ENCODE peak calls at places on chromosome 14, in four cellular contexts. One of them, this sample, is unnamed.

GRCh38 chr14:20477211-20477876 is 8.1 kb downstream of the PNP start:
- DNase-seq in left ventricle myocardium inferior: peak
- DNase-seq in PC-3: no peak
- DNase-seq in CD8-positive, alpha-beta T cell: peak
- DNase-seq in this sample: no peak

GRCh38 chr14:103067231-103067954 is 10.0 kb upstream of the CDC42BPB start:
- DNase-seq in left ventricle myocardium inferior: no peak
- DNase-seq in PC-3: peak
- DNase-seq in CD8-positive, alpha-beta T cell: no peak
- DNase-seq in this sample: peak

GRCh38 chr14:98959958-98960616 is 311.9 kb downstream of the BCL11B start:
- DNase-seq in left ventricle myocardium inferior: no peak
- DNase-seq in PC-3: no peak
- DNase-seq in CD8-positive, alpha-beta T cell: no peak
- DNase-seq in this sample: peak

GRCh38 chr14:96274122-96274910 is 18.3 kb downstream of the BDKRB1 start:
- DNase-seq in left ventricle myocardium inferior: no peak
- DNase-seq in PC-3: no peak
- DNase-seq in CD8-positive, alpha-beta T cell: no peak
- DNase-seq in this sample: no peak

GRCh38 chr14:78848234-78848820 is 678.2 kb downstream of the NRXN3 start:
- DNase-seq in left ventricle myocardium inferior: no peak
- DNase-seq in PC-3: peak
- DNase-seq in CD8-positive, alpha-beta T cell: no peak
- DNase-seq in this sample: no peak

GRCh38 chr14:33563492-33563891 is 387.4 kb downstream of the EGLN3 start:
- DNase-seq in left ventricle myocardium inferior: no peak
- DNase-seq in PC-3: peak
- DNase-seq in CD8-positive, alpha-beta T cell: no peak
- DNase-seq in this sample: no peak

GRCh38 chr14:58501214-58501816 is 73.8 kb downstream of the KIAA0586 start:
- DNase-seq in left ventricle myocardium inferior: no peak
- DNase-seq in PC-3: peak
- DNase-seq in CD8-positive, alpha-beta T cell: no peak
- DNase-seq in this sample: no peak

GRCh38 chr14:70289138-70289537 is 70.3 kb downstream of the COX16 start:
- DNase-seq in left ventricle myocardium inferior: no peak
- DNase-seq in PC-3: no peak
- DNase-seq in CD8-positive, alpha-beta T cell: no peak
- DNase-seq in this sample: no peak

GRCh38 chr14:35362911-35363374 is 41.6 kb downstream of the NFKBIA start:
- DNase-seq in left ventricle myocardium inferior: no peak
- DNase-seq in PC-3: no peak
- DNase-seq in CD8-positive, alpha-beta T cell: no peak
- DNase-seq in this sample: no peak

GRCh38 chr14:100807979-100808734 is 17.8 kb upstream of the MEG3 start:
- DNase-seq in left ventricle myocardium inferior: no peak
- DNase-seq in PC-3: no peak
- DNase-seq in CD8-positive, alpha-beta T cell: no peak
- DNase-seq in this sample: no peak

GRCh38 chr14:43651896-43652295 is 855.2 kb downstream of the FSCB start:
- DNase-seq in left ventricle myocardium inferior: no peak
- DNase-seq in PC-3: no peak
- DNase-seq in CD8-positive, alpha-beta T cell: no peak
- DNase-seq in this sample: no peak

DNA sequence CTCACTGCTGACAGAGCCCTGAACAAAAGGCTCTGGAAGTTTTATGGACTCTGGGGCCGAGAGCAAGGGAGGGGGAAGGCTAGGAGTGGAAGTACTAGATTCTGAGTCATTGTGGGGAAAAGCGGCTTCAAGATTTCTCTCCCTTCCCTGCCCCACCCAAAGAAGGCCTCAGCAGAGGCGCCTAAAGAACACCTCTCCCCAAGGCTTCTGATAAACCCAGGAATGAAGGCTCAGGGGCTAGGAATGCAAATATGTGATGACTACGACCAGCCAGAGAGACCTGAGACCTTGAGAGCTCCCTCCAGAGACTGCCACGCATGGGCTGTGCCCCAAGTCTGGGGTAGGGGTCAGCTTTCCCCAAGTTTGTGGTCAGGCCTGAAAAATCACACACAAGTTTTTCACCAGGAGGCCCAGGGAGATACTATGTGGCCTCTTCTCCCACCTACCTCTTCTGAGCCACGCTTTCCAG is 130.7 kb upstream of the HIF1A start:
- DNase-seq in left ventricle myocardium inferior: no peak
- DNase-seq in PC-3: peak
- DNase-seq in CD8-positive, alpha-beta T cell: no peak
- DNase-seq in this sample: no peak
- H3K27ac ChIP-seq in left ventricle myocardium inferior: no peak
- H3K27ac ChIP-seq in PC-3: peak
- H3K27ac ChIP-seq in CD8-positive, alpha-beta T cell: no peak
- H3K27ac ChIP-seq in this sample: no peak

GRCh38 chr14:23164250-23164649 is 19.2 kb downstream of the SLC7A8 start:
- DNase-seq in left ventricle myocardium inferior: no peak
- DNase-seq in PC-3: no peak
- DNase-seq in CD8-positive, alpha-beta T cell: no peak
- DNase-seq in this sample: no peak

GRCh38 chr14:23162005-23162404 is 21.5 kb downstream of the SLC7A8 start:
- DNase-seq in left ventricle myocardium inferior: no peak
- DNase-seq in PC-3: no peak
- DNase-seq in CD8-positive, alpha-beta T cell: no peak
- DNase-seq in this sample: no peak

GRCh38 chr14:23164949-23165348 is 18.5 kb downstream of the SLC7A8 start:
- DNase-seq in left ventricle myocardium inferior: no peak
- DNase-seq in PC-3: no peak
- DNase-seq in CD8-positive, alpha-beta T cell: no peak
- DNase-seq in this sample: no peak

GRCh38 chr14:23162800-23163199 is 20.7 kb downstream of the SLC7A8 start:
- DNase-seq in left ventricle myocardium inferior: no peak
- DNase-seq in PC-3: no peak
- DNase-seq in CD8-positive, alpha-beta T cell: no peak
- DNase-seq in this sample: no peak

DNA sequence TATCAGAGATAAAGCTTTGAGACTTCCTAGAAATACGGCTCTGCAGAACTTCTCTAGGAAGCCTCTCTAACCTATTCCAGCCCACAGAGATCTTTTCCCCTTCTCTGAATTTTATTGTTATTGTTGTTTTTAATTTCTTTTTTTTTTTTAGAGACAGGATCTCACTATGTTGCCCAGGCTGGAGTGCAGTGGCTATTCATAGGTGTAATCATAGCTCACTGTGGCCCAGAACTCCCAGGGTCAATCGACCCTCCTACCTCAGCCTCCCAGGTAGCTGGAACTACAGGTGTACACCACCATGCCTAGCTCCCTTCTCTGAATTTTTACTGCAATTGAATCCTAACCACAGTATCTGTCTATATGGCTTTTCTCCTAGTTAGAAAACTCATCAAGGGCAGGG is 19.6 kb downstream of the SLC7A8 start:
- DNase-seq in left ventricle myocardium inferior: no peak
- DNase-seq in PC-3: no peak
- DNase-seq in CD8-positive, alpha-beta T cell: no peak
- DNase-seq in this sample: no peak
- H3K4me3 ChIP-seq in left ventricle myocardium inferior: no peak
- H3K4me3 ChIP-seq in PC-3: no peak
- H3K4me3 ChIP-seq in CD8-positive, alpha-beta T cell: no peak
- H3K4me3 ChIP-seq in this sample: no peak

GRCh38 chr14:55028476-55028875 is 1.4 kb downstream of the SOCS4 start:
- DNase-seq in left ventricle myocardium inferior: no peak
- DNase-seq in PC-3: no peak
- DNase-seq in CD8-positive, alpha-beta T cell: no peak
- DNase-seq in this sample: no peak

GRCh38 chr14:55028066-55028465 is 1.0 kb downstream of the SOCS4 start:
- DNase-seq in left ventricle myocardium inferior: no peak
- DNase-seq in PC-3: peak
- DNase-seq in CD8-positive, alpha-beta T cell: no peak
- DNase-seq in this sample: no peak

GRCh38 chr14:55026793-55027560 is at the start of the genes SOCS4 and WDHD1:
- DNase-seq in left ventricle myocardium inferior: peak
- DNase-seq in PC-3: peak
- DNase-seq in CD8-positive, alpha-beta T cell: peak
- DNase-seq in this sample: peak

GRCh38 chr14:55025948-55026347 is 951 bp downstream of the WDHD1 start:
- DNase-seq in left ventricle myocardium inferior: no peak
- DNase-seq in PC-3: no peak
- DNase-seq in CD8-positive, alpha-beta T cell: no peak
- DNase-seq in this sample: no peak

DNA sequence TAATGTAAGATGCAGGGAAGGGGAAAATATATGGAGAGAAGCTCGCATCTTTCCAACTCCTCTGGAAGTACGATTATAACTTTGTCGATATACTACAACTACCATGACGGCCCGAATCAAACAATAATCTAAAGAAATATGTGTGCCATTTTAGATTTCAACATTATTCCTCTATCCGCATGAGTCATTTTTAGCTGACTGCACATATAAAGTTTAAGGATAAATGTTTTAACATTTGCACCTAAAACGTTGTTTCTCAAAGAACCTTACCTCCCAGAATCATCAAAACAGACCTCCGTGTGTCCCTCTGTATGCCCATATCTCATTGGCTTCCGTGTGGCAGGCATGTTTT is 482 bp downstream of the WDHD1 start:
- DNase-seq in left ventricle myocardium inferior: no peak
- DNase-seq in PC-3: peak
- DNase-seq in CD8-positive, alpha-beta T cell: no peak
- DNase-seq in this sample: no peak
- H3K27ac ChIP-seq in left ventricle myocardium inferior: peak
- H3K27ac ChIP-seq in PC-3: peak
- H3K27ac ChIP-seq in CD8-positive, alpha-beta T cell: peak
- H3K27ac ChIP-seq in this sample: peak

GRCh38 chr14:91866511-91867295 is 633 bp downstream of the TC2N start:
- DNase-seq in left ventricle myocardium inferior: no peak
- DNase-seq in PC-3: no peak
- DNase-seq in CD8-positive, alpha-beta T cell: no peak
- DNase-seq in this sample: no peak
- H3K4me3 ChIP-seq in left ventricle myocardium inferior: no peak
- H3K4me3 ChIP-seq in PC-3: no peak
- H3K4me3 ChIP-seq in CD8-positive, alpha-beta T cell: peak
- H3K4me3 ChIP-seq in this sample: no peak

This sample was measured in right atrium auricular region.